ENCODE peak calls at places on chromosomes 5 and 9, in five cellular contexts. R is germinal center, M is AML-193, U is MM.1S, K is IMR-90. P is an unnamed sample.
A peak's percentile ranks its signal among the peaks of the same experiment; 100 is the strongest.

GRCh38 chr5:2207966-2208544 is 325.3 kb upstream of the IRX4 start:
- DNase-seq in R (no peak), K (no peak), U (peak; percentile 21), M (no peak), P (peak; percentile 40)

GRCh38 chr5:45695011-45695667 is 1.0 kb downstream of the HCN1 start:
- DNase-seq in R (no peak), U (no peak), M (no peak), K (no peak), P (no peak)

GRCh38 chr5:87127956-87128687 is 139.6 kb upstream of the RASA1 start:
- DNase-seq in U (no peak), R (no peak), M (no peak), K (peak; percentile 43), P (no peak)

GRCh38 chr5:143679777-143680176 is 132.2 kb upstream of the HMHB1 start:
- DNase-seq in R (no peak), M (no peak), U (no peak), K (peak; percentile 56), P (no peak)

GRCh38 chr9:134951461-134951860 is 33.7 kb upstream of the FCN1 start:
- DNase-seq in R (no peak), U (no peak), K (no peak), M (no peak), P (no peak)

GRCh38 chr5:156147251-156147947 is 179.6 kb upstream of the SGCD start:
- DNase-seq in K (peak; percentile 87), R (no peak), U (no peak), M (no peak), P (no peak)

GRCh38 chr5:154482528-154483449 is 4.8 kb upstream of the HAND1 start:
- DNase-seq in M (no peak), R (no peak), U (no peak), K (no peak), P (no peak)

GRCh38 chr5:92678576-92679105 is 902.4 kb downstream of the NR2F1-AS1 start:
- DNase-seq in M (no peak), R (no peak), U (no peak), K (no peak), P (peak; percentile 16)

GRCh38 chr9:89168901-89169813 is 9.5 kb downstream of the SHC3 start:
- DNase-seq in R (no peak), U (no peak), K (no peak), M (no peak), P (no peak)

GRCh38 chr5:31531543-31531887 is 378 bp downstream of the DROSHA start:
- DNase-seq in U (peak; percentile 28), M (no peak), R (peak; percentile 22), K (no peak), P (peak; percentile 44)

GRCh38 chr5:69498384-69498783 is 5.8 kb downstream of the OCLN start:
- DNase-seq in U (no peak), K (no peak), R (no peak), M (no peak), P (no peak)

GRCh38 chr5:55564716-55565115 is 30.0 kb upstream of the PLPP1 start:
- DNase-seq in R (no peak), U (peak; percentile 86), K (no peak), M (no peak), P (no peak)

GRCh38 chr5:10671041-10672008 is 89.7 kb downstream of the DAP start:
- DNase-seq in M (no peak), U (no peak), K (no peak), R (no peak), P (no peak)

GRCh38 chr9:72365525-72366256 is 683 bp upstream of the ZFAND5 start:
- DNase-seq in U (peak; percentile 59), M (peak; percentile 79), K (peak; percentile 87), R (peak; percentile 79), P (peak; percentile 94)

GRCh38 chr9:116238225-116238624 is 84.6 kb downstream of the PAPPA start:
- DNase-seq in K (peak; percentile 93), R (no peak), U (no peak), M (no peak), P (no peak)

GRCh38 chr5:139193928-139194327 is 4.2 kb downstream of the SIL1 start:
- DNase-seq in K (no peak), M (no peak), U (no peak), R (no peak), P (no peak)

GRCh38 chr5:79694183-79694582 is 4.5 kb downstream of the CMYA5 start:
- DNase-seq in K (no peak), U (peak; percentile 10), R (no peak), M (no peak), P (no peak)

GRCh38 chr5:95966005-95966404 is 4.4 kb upstream of the ELL2 start:
- DNase-seq in R (no peak), K (no peak), M (no peak), U (no peak), P (no peak)

GRCh38 chr5:134568761-134569725 is 43.6 kb downstream of the JADE2 start:
- DNase-seq in R (no peak), U (no peak), K (peak; percentile 24), M (no peak), P (peak; percentile 61)

GRCh38 chr5:115810776-115811175 is 5.7 kb downstream of the CDO1 start:
- DNase-seq in K (peak; percentile 60), R (no peak), M (no peak), U (no peak), P (no peak)

GRCh38 chr9:116156621-116157314 is 3.2 kb downstream of the PAPPA start:
- DNase-seq in R (no peak), M (no peak), K (peak; percentile 78), U (no peak), P (peak; percentile 20)

GRCh38 chr9:116461632-116462031 is 225.5 kb upstream of the TRIM32 start:
- DNase-seq in K (no peak), U (no peak), R (no peak), M (no peak), P (no peak)

GRCh38 chr5:72434781-72435437 is 72.3 kb downstream of the ZNF366 start:
- DNase-seq in R (no peak), U (no peak), K (no peak), M (no peak), P (no peak)

GRCh38 chr5:143245929-143246561 is 157.4 kb downstream of the NR3C1 start:
- DNase-seq in U (no peak), R (no peak), K (peak; percentile 97), M (no peak), P (no peak)